ENCODE peak calls at places on chromosomes 6 and 20, in five cellular contexts. One of them, this sample, is unnamed.

GRCh38 chr20:39295301-39295700 is 333.2 kb downstream of the DHX35 start:
- DNase-seq in PC-3: no peak
- DNase-seq in H1: no peak
- DNase-seq in nephron progenitor cell: no peak
- DNase-seq in fibroblast of pulmonary artery: no peak
- DNase-seq in this sample: no peak

GRCh38 chr20:42875581-42875980 is 314.1 kb downstream of the PTPRT start:
- DNase-seq in PC-3: no peak
- DNase-seq in H1: no peak
- DNase-seq in nephron progenitor cell: no peak
- DNase-seq in fibroblast of pulmonary artery: no peak
- DNase-seq in this sample: no peak

GRCh38 chr20:58629213-58629575 is 21.9 kb upstream of the STX16 start:
- DNase-seq in PC-3: no peak
- DNase-seq in H1: no peak
- DNase-seq in nephron progenitor cell: no peak
- DNase-seq in fibroblast of pulmonary artery: no peak
- DNase-seq in this sample: no peak

GRCh38 chr6:15495375-15495901 is 167.4 kb downstream of the DTNBP1 start:
- DNase-seq in PC-3: no peak
- DNase-seq in H1: no peak
- DNase-seq in nephron progenitor cell: no peak
- DNase-seq in fibroblast of pulmonary artery: peak
- DNase-seq in this sample: no peak

GRCh38 chr6:10315034-10315433 is 99.8 kb downstream of the TFAP2A start:
- DNase-seq in PC-3: no peak
- DNase-seq in H1: peak
- DNase-seq in nephron progenitor cell: no peak
- DNase-seq in fibroblast of pulmonary artery: no peak
- DNase-seq in this sample: no peak

GRCh38 chr6:89843070-89843469 is 13.4 kb downstream of the CASP8AP2 start:
- DNase-seq in PC-3: peak
- DNase-seq in H1: no peak
- DNase-seq in nephron progenitor cell: no peak
- DNase-seq in fibroblast of pulmonary artery: peak
- DNase-seq in this sample: no peak

GRCh38 chr6:110323004-110323657 is 35.0 kb downstream of the METTL24 start:
- DNase-seq in PC-3: no peak
- DNase-seq in H1: no peak
- DNase-seq in nephron progenitor cell: peak
- DNase-seq in fibroblast of pulmonary artery: no peak
- DNase-seq in this sample: no peak

GRCh38 chr20:47220161-47220582 is 136.3 kb downstream of the ZMYND8 start:
- DNase-seq in PC-3: peak
- DNase-seq in H1: no peak
- DNase-seq in nephron progenitor cell: peak
- DNase-seq in fibroblast of pulmonary artery: peak
- DNase-seq in this sample: peak

GRCh38 chr6:11317885-11318771 is 85.7 kb upstream of the NEDD9 start:
- DNase-seq in PC-3: peak
- DNase-seq in H1: no peak
- DNase-seq in nephron progenitor cell: no peak
- DNase-seq in fibroblast of pulmonary artery: peak
- DNase-seq in this sample: no peak

GRCh38 chr6:159044899-159045727 is at the start of gene TAGAP:
- DNase-seq in PC-3: no peak
- DNase-seq in H1: no peak
- DNase-seq in nephron progenitor cell: no peak
- DNase-seq in fibroblast of pulmonary artery: no peak
- DNase-seq in this sample: no peak

GRCh38 chr20:14418441-14418840 is 81.0 kb upstream of the FLRT3 start:
- DNase-seq in PC-3: no peak
- DNase-seq in H1: no peak
- DNase-seq in nephron progenitor cell: no peak
- DNase-seq in fibroblast of pulmonary artery: no peak
- DNase-seq in this sample: no peak

GRCh38 chr20:36666181-36666740 is 20.3 kb upstream of the SLA2 start:
- DNase-seq in PC-3: peak
- DNase-seq in H1: no peak
- DNase-seq in nephron progenitor cell: no peak
- DNase-seq in fibroblast of pulmonary artery: peak
- DNase-seq in this sample: no peak

GRCh38 chr6:13908955-13909381 is 15.8 kb upstream of the RNF182 start:
- DNase-seq in PC-3: peak
- DNase-seq in H1: no peak
- DNase-seq in nephron progenitor cell: peak
- DNase-seq in fibroblast of pulmonary artery: peak
- DNase-seq in this sample: peak

GRCh38 chr6:10259676-10260075 is 155.2 kb downstream of the TFAP2A start:
- DNase-seq in PC-3: no peak
- DNase-seq in H1: no peak
- DNase-seq in nephron progenitor cell: no peak
- DNase-seq in fibroblast of pulmonary artery: no peak
- DNase-seq in this sample: no peak

GRCh38 chr6:33147807-33148666 is 44.2 kb downstream of the COL11A2 start:
- DNase-seq in PC-3: peak
- DNase-seq in H1: no peak
- DNase-seq in nephron progenitor cell: no peak
- DNase-seq in fibroblast of pulmonary artery: peak
- DNase-seq in this sample: peak

GRCh38 chr6:125637207-125637606 is 112.2 kb upstream of the HEY2 start:
- DNase-seq in PC-3: no peak
- DNase-seq in H1: no peak
- DNase-seq in nephron progenitor cell: no peak
- DNase-seq in fibroblast of pulmonary artery: no peak
- DNase-seq in this sample: no peak

GRCh38 chr6:29953001-29953436 is 10.7 kb downstream of the HLA-A start:
- DNase-seq in PC-3: peak
- DNase-seq in H1: no peak
- DNase-seq in nephron progenitor cell: no peak
- DNase-seq in fibroblast of pulmonary artery: peak
- DNase-seq in this sample: no peak

GRCh38 chr20:25259358-25259757 is 11.5 kb downstream of the PYGB start:
- DNase-seq in PC-3: no peak
- DNase-seq in H1: no peak
- DNase-seq in nephron progenitor cell: no peak
- DNase-seq in fibroblast of pulmonary artery: no peak
- DNase-seq in this sample: peak

GRCh38 chr20:48189177-48189576 is 403.9 kb upstream of the SULF2 start:
- DNase-seq in PC-3: peak
- DNase-seq in H1: no peak
- DNase-seq in nephron progenitor cell: no peak
- DNase-seq in fibroblast of pulmonary artery: peak
- DNase-seq in this sample: peak

GRCh38 chr20:57198359-57199072 is 67.9 kb downstream of the BMP7 start:
- DNase-seq in PC-3: no peak
- DNase-seq in H1: no peak
- DNase-seq in nephron progenitor cell: peak
- DNase-seq in fibroblast of pulmonary artery: no peak
- DNase-seq in this sample: no peak

GRCh38 chr6:73285674-73286283 is 22.8 kb upstream of the KHDC1 start:
- DNase-seq in PC-3: peak
- DNase-seq in H1: no peak
- DNase-seq in nephron progenitor cell: no peak
- DNase-seq in fibroblast of pulmonary artery: peak
- DNase-seq in this sample: no peak

GRCh38 chr6:113873043-113873667 is 16.0 kb downstream of the MARCKS start:
- DNase-seq in PC-3: no peak
- DNase-seq in H1: no peak
- DNase-seq in nephron progenitor cell: no peak
- DNase-seq in fibroblast of pulmonary artery: no peak
- DNase-seq in this sample: no peak

GRCh38 chr20:32484221-32485125 is 100.7 kb downstream of the NOL4L start:
- DNase-seq in PC-3: peak
- DNase-seq in H1: no peak
- DNase-seq in nephron progenitor cell: peak
- DNase-seq in fibroblast of pulmonary artery: peak
- DNase-seq in this sample: peak

DNA sequence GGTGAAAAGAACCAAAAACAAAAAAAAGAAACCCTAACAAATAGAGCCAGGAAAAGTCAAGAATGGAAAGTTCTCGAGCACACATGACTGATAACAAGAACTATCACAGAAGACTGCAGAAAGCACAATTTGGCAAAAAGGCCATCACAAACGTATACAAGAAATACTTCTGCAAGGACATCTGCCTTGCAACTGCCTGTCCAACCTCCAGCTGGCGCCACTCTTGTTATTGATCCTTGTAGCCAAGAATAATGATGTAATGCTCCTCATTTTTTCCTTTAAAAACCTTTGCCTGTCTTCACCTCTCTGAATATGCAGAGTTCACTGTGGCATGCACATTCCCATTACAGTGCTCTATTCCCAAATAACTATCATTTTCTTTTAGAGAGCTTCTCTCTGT is 87.9 kb upstream of the BMP5 start:
- DNase-seq in PC-3: peak
- DNase-seq in H1: no peak
- DNase-seq in nephron progenitor cell: no peak
- DNase-seq in fibroblast of pulmonary artery: peak
- DNase-seq in this sample: peak
- TF ChIP-seq CTCF in PC-3: peak
- TF ChIP-seq CTCF in H1: peak
- TF ChIP-seq CTCF in nephron progenitor cell: no peak
- TF ChIP-seq CTCF in fibroblast of pulmonary artery: peak
- TF ChIP-seq CTCF in this sample: peak

DNA sequence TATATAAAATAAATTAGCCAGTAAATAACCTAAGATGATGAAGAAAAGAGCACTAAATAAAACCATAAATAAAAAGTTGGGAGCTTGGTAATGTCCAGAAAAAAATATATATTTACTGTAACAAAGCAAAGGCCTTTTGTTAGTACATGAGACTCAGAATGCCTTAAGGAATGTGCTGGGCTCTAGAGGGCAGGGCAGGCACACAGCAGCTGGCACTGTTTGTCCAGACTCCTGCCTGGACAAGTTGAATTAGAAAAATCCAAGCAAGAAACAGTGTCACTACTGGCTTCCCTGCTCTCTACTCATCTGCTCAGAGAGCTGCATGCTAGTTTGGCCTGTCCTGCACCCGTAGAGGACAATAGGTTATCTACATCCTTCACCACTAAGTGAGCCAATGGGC is 8.8 kb downstream of the DEFB129 start:
- DNase-seq in PC-3: peak
- DNase-seq in H1: no peak
- DNase-seq in nephron progenitor cell: no peak
- DNase-seq in fibroblast of pulmonary artery: peak
- DNase-seq in this sample: no peak
- TF ChIP-seq CTCF in PC-3: peak
- TF ChIP-seq CTCF in H1: no peak
- TF ChIP-seq CTCF in nephron progenitor cell: no peak
- TF ChIP-seq CTCF in fibroblast of pulmonary artery: no peak
- TF ChIP-seq CTCF in this sample: peak

GRCh38 chr6:148959008-148959407 is 212.2 kb downstream of the UST start:
- DNase-seq in PC-3: peak
- DNase-seq in H1: no peak
- DNase-seq in nephron progenitor cell: no peak
- DNase-seq in fibroblast of pulmonary artery: no peak
- DNase-seq in this sample: no peak
- TF ChIP-seq CTCF in PC-3: peak
- TF ChIP-seq CTCF in H1: no peak
- TF ChIP-seq CTCF in nephron progenitor cell: no peak
- TF ChIP-seq CTCF in fibroblast of pulmonary artery: no peak
- TF ChIP-seq CTCF in this sample: peak

GRCh38 chr6:2396856-2397640 is 151.6 kb upstream of the GMDS start:
- DNase-seq in PC-3: no peak
- DNase-seq in H1: no peak
- DNase-seq in nephron progenitor cell: no peak
- DNase-seq in fibroblast of pulmonary artery: peak
- DNase-seq in this sample: no peak

DNA sequence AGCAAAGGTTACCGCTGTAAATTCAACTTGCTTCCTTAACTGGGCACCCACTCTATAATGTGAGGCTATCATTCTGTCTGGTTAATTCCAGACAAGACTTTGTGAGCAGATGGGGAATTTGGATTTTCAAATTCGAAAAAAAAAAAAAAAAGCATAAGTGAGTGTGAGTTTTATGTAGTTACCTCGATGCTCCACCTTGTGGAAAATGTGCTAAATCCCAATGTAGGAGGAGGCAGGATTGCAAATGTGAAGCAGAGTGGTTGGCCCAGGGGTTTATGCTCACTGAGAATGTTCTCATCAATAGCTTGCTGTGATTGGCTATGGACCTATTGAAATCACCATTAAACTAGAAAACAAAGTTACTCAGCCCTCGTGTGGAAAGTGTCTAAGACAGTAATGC is 150.9 kb upstream of the GMDS start:
- DNase-seq in PC-3: peak
- DNase-seq in H1: no peak
- DNase-seq in nephron progenitor cell: no peak
- DNase-seq in fibroblast of pulmonary artery: no peak
- DNase-seq in this sample: no peak
- TF ChIP-seq CTCF in PC-3: peak
- TF ChIP-seq CTCF in H1: no peak
- TF ChIP-seq CTCF in nephron progenitor cell: no peak
- TF ChIP-seq CTCF in fibroblast of pulmonary artery: no peak
- TF ChIP-seq CTCF in this sample: peak

GRCh38 chr6:78835817-78836216 is 31.5 kb upstream of the IRAK1BP1 start:
- DNase-seq in PC-3: peak
- DNase-seq in H1: no peak
- DNase-seq in nephron progenitor cell: no peak
- DNase-seq in fibroblast of pulmonary artery: peak
- DNase-seq in this sample: no peak
- TF ChIP-seq CTCF in PC-3: peak
- TF ChIP-seq CTCF in H1: no peak
- TF ChIP-seq CTCF in nephron progenitor cell: no peak
- TF ChIP-seq CTCF in fibroblast of pulmonary artery: peak
- TF ChIP-seq CTCF in this sample: peak

GRCh38 chr6:50380409-50381105 is 330.8 kb upstream of the DEFB112 start:
- DNase-seq in PC-3: no peak
- DNase-seq in H1: no peak
- DNase-seq in nephron progenitor cell: no peak
- DNase-seq in fibroblast of pulmonary artery: no peak
- DNase-seq in this sample: no peak

DNA sequence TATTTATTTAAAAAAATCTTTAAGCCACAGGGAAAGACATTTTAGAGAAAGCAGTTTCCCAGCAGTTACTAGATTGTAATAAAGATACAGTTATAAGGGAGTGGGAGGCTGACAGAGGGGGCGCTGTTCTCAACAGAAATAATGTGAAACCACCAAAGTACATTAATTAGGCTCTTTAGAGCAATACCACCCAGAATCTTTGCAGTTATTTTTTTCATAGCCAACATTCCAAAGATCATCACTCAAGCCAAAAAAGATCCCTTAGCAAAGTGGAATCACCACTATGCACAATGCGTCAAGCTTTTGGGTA is 331.3 kb upstream of the DEFB112 start:
- DNase-seq in PC-3: no peak
- DNase-seq in H1: no peak
- DNase-seq in nephron progenitor cell: peak
- DNase-seq in fibroblast of pulmonary artery: no peak
- DNase-seq in this sample: no peak
- TF ChIP-seq CTCF in PC-3: peak
- TF ChIP-seq CTCF in H1: peak
- TF ChIP-seq CTCF in nephron progenitor cell: peak
- TF ChIP-seq CTCF in fibroblast of pulmonary artery: no peak
- TF ChIP-seq CTCF in this sample: peak

This sample was measured in WERI-Rb-1.